ENCODE peak calls at places on chromosomes 5 and 9, in seven cellular contexts. R is fibroblast of lung, T is A549, N is GM23248, B is PC-9, F is hepatocyte, L is neural progenitor cell. W is an unnamed sample.

GRCh38 chr9:138045541-138046490 is 168.2 kb downstream of the CACNA1B start:
- DNase-seq in F (no peak), L (no peak), N (no peak), B (no peak), R (no peak), T (no peak), W (no peak)

GRCh38 chr9:20621553-20622329 is 558 bp downstream of the MLLT3 start:
- DNase-seq in B (peak), L (peak), F (peak), R (peak), T (peak), N (peak), W (no peak)

GRCh38 chr9:124256517-124257069 is 1.2 kb upstream of the NEK6 start:
- DNase-seq in L (peak), T (no peak), N (peak), R (peak), F (peak), B (peak), W (peak)

GRCh38 chr5:67732471-67732870 is 483.1 kb upstream of the PIK3R1 start:
- DNase-seq in R (peak), B (no peak), F (no peak), T (no peak), L (no peak), N (no peak), W (no peak)

GRCh38 chr9:2809692-2810423 is 34.0 kb downstream of the PUM3 start:
- DNase-seq in R (peak), B (peak), N (peak), L (peak), F (peak), T (peak), W (no peak)

GRCh38 chr5:127335381-127335780 is 44.8 kb downstream of the MEGF10 start:
- DNase-seq in R (no peak), T (no peak), F (no peak), B (no peak), N (peak), L (no peak), W (no peak)

GRCh38 chr9:34332370-34332964 is 3.1 kb downstream of the NUDT2 start:
- DNase-seq in T (peak), B (no peak), R (peak), L (peak), N (peak), F (peak), W (no peak)

GRCh38 chr5:55600536-55601208 is 65.9 kb upstream of the PLPP1 start:
- DNase-seq in R (peak), L (no peak), B (peak), T (no peak), F (peak), N (peak), W (no peak)

GRCh38 chr9:28365020-28365640 is 791.8 kb upstream of the C9orf72 start:
- DNase-seq in T (no peak), B (no peak), L (peak), R (no peak), F (peak), N (peak), W (no peak)

GRCh38 chr9:119963258-119963797 is 594.1 kb upstream of the BRINP1 start:
- DNase-seq in F (peak), T (peak), N (peak), L (peak), B (no peak), R (peak), W (no peak)

GRCh38 chr5:93585753-93586385 is 2.8 kb downstream of the NR2F1 start:
- DNase-seq in F (no peak), N (peak), T (no peak), B (no peak), R (peak), L (peak), W (no peak)

GRCh38 chr9:121650220-121651013 is 1.0 kb upstream of the DAB2IP start:
- DNase-seq in F (peak), T (no peak), R (peak), N (peak), L (peak), B (peak), W (no peak)

GRCh38 chr5:176692835-176693476 is 45.7 kb downstream of the TSPAN17 start:
- DNase-seq in F (no peak), N (no peak), T (no peak), R (no peak), L (no peak), B (peak), W (no peak)

GRCh38 chr5:173789031-173789920 is 98.9 kb upstream of the CPEB4 start:
- DNase-seq in R (peak), L (no peak), F (peak), T (no peak), N (peak), B (peak), W (no peak)

GRCh38 chr5:10527281-10527950 is 36.5 kb upstream of the ANKRD33B start:
- DNase-seq in R (no peak), T (no peak), B (no peak), L (no peak), N (peak), F (no peak), W (no peak)
- H3K4me2 ChIP-seq in R (peak), T (no peak), B (no peak), L (no peak), N (peak), F (peak), W (peak)

DNA sequence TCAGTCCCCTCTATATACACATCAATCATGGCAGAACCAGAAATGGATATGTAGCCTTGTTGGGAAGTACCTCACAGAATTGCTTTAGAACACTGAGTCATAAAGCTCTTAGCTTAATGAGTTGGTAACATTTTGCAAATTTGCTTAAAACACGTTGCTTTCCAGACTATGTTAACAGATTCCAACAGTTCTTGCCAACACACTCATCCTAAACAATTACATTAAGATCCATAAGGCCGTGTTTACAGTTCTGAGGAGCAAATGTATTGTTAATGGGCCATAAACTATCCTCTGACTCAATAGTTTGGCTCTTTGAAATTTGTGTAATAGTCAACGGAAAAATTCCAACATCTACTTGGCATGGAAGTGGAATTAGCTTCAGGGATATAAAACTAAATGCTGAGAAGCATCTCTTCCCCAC is 291.7 kb downstream of the COX7C start:
- DNase-seq in R (peak), T (no peak), L (no peak), F (peak), N (peak), B (no peak), W (no peak)
- H3K4me2 ChIP-seq in R (peak), T (peak), L (no peak), F (no peak), N (peak), B (no peak), W (no peak)

DNA sequence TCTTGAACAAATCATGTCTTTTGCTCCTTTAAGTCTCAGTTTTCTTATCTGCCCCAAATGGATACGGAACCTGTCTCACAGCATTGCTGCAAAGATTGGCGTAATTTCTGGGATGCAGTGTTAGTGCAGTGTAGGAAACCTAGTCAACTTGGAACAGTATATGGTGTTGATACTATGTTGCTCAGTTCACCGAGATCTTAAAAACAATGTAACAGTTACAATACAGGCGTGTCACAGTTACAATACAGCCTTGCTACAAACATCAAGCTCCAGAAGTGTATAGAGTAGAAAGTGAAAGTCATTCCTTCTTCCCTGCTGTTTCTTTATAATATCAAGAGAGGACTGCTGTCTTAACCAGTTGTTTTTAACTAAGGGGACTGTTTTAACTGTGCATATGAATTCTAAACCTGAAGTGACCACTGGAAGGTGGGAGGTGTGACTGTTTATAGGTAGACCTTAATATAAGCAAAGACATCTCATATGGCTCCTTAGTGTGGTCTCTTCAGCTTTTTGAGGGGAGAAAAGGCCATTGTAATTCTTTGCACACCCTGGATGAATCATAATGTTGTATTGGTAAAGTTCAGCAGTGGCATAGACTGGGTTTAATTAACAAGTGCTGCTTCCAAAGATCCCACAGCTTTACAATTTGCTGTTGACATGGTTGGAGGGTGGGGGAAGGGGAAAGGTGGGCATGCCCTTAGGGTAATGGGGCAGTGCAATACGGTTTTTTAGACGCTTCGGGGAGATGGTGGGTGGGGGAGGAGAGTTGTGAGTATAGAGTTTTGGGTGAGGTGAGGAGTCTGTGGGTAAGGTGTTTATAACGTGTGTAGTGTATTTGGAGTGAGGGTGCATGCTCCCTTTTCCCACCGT is 12.9 kb downstream of the PRRC2B start:
- DNase-seq in F (no peak), T (no peak), B (no peak), L (no peak), R (peak), N (peak), W (no peak)
- H3K4me2 ChIP-seq in F (peak), T (peak), B (peak), L (peak), R (peak), N (peak), W (peak)

GRCh38 chr5:37737326-37738056 is 102.3 kb downstream of the GDNF start:
- DNase-seq in R (no peak), N (no peak), T (no peak), F (no peak), L (no peak), B (no peak), W (no peak)
- H3K4me2 ChIP-seq in R (no peak), N (peak), T (peak), F (no peak), L (no peak), B (peak), W (no peak)